ENCODE peak calls at places on chromosomes 2 and 18, in seven cellular contexts. J, I, X, R, H, P and L are unnamed samples.

GRCh38 chr18:55228191-55228590 is 268.9 kb upstream of the CCDC68 start:
- DNase-seq in X (no peak), J (no peak), R (no peak), I (no peak), H (no peak), P (no peak), L (no peak)

GRCh38 chr2:219178377-219179175 is 501 bp downstream of the RETREG2 start:
- DNase-seq in R (no peak), I (no peak), P (no peak), H (peak; percentile 13), J (peak; percentile 9), X (peak; percentile 72), L (peak; percentile 62)

GRCh38 chr2:97660044-97660774 is 3.6 kb downstream of the ACTR1B start:
- DNase-seq in H (no peak), J (no peak), X (no peak), I (no peak), P (no peak), R (no peak), L (no peak)

GRCh38 chr18:74478876-74479275 is 17.3 kb upstream of the CNDP2 start:
- DNase-seq in I (no peak), H (no peak), J (no peak), R (no peak), X (no peak), P (no peak), L (no peak)

GRCh38 chr2:96146151-96146880 is 1.1 kb upstream of the DUSP2 start:
- DNase-seq in I (no peak), R (peak; percentile 96), X (peak; percentile 58), J (no peak), H (peak; percentile 80), P (no peak), L (peak; percentile 74)

GRCh38 chr18:25639601-25640000 is 287.6 kb upstream of the ZNF521 start:
- DNase-seq in P (no peak), X (no peak), H (no peak), J (no peak), I (no peak), R (no peak), L (no peak)

GRCh38 chr2:233048569-233049193 is 11.5 kb upstream of the INPP5D start:
- DNase-seq in R (no peak), I (no peak), H (no peak), X (no peak), J (no peak), P (no peak), L (no peak)

GRCh38 chr2:214781226-214781625 is 28.3 kb downstream of the BARD1 start:
- DNase-seq in P (no peak), R (no peak), J (no peak), I (no peak), H (no peak), X (no peak), L (no peak)

GRCh38 chr2:10765914-10766313 is 44.5 kb downstream of the ATP6V1C2 start:
- DNase-seq in P (no peak), R (no peak), X (no peak), H (no peak), I (no peak), J (no peak), L (no peak)

GRCh38 chr2:119475225-119475856 is 43.7 kb downstream of the TMEM37 start:
- DNase-seq in J (no peak), P (peak; percentile 63), H (no peak), X (no peak), R (no peak), I (no peak), L (no peak)

GRCh38 chr2:118856330-118856977 is 9.0 kb upstream of the EN1 start:
- DNase-seq in P (no peak), I (no peak), X (no peak), J (no peak), H (no peak), R (no peak), L (no peak)

GRCh38 chr2:106575955-106576354 is 88.8 kb downstream of the CD8B2 start:
- DNase-seq in I (no peak), P (peak; percentile 90), X (no peak), J (no peak), R (no peak), H (no peak), L (peak; percentile 45)

GRCh38 chr2:232781765-232782164 is 5.4 kb upstream of the KCNJ13 start:
- DNase-seq in I (no peak), X (no peak), H (no peak), P (no peak), R (no peak), J (peak; percentile 29), L (no peak)

GRCh38 chr2:131030478-131030971 is 62.7 kb downstream of the FAM168B start:
- DNase-seq in H (no peak), X (no peak), I (peak; percentile 72), P (no peak), J (no peak), R (no peak), L (peak; percentile 10)

GRCh38 chr2:147463881-147464520 is 380.8 kb upstream of the ACVR2A start:
- DNase-seq in H (no peak), J (no peak), X (no peak), I (no peak), R (no peak), P (no peak), L (no peak)

GRCh38 chr2:15050483-15050882 is 418.0 kb downstream of the LRATD1 start:
- DNase-seq in P (peak; percentile 99), X (no peak), R (no peak), H (no peak), I (no peak), J (peak; percentile 30), L (no peak)

GRCh38 chr18:34633368-34633767 is 76.7 kb upstream of the DTNA start:
- DNase-seq in P (no peak), X (no peak), H (no peak), J (no peak), R (no peak), I (no peak), L (no peak)

GRCh38 chr2:26298638-26299393 is 47.1 kb upstream of the SELENOI start:
- DNase-seq in P (no peak), J (peak; percentile 32), H (no peak), R (peak; percentile 76), I (no peak), X (peak; percentile 35), L (no peak)

GRCh38 chr2:70697603-70698383 is 70.2 kb downstream of the ADD2 start:
- DNase-seq in J (no peak), H (no peak), X (no peak), P (no peak), R (peak; percentile 15), I (no peak), L (no peak)

GRCh38 chr2:1976725-1977416 is 232.6 kb upstream of the PXDN start:
- DNase-seq in J (no peak), P (no peak), X (no peak), I (no peak), H (no peak), R (no peak), L (no peak)

GRCh38 chr2:179036353-179036905 is 13.5 kb downstream of the CCDC141 start:
- DNase-seq in J (no peak), R (no peak), X (no peak), H (no peak), P (no peak), I (no peak), L (no peak)

GRCh38 chr18:24354278-24354677 is 43.3 kb downstream of the OSBPL1A start:
- DNase-seq in J (no peak), P (no peak), I (no peak), X (no peak), R (no peak), H (no peak), L (no peak)

GRCh38 chr2:170905864-170906263 is 23.2 kb upstream of the GORASP2 start:
- DNase-seq in J (no peak), H (no peak), I (no peak), R (no peak), X (no peak), P (no peak), L (no peak)

GRCh38 chr2:10305715-10306114 is 3.0 kb downstream of the HPCAL1 start:
- DNase-seq in P (no peak), J (no peak), H (no peak), X (peak; percentile 30), I (no peak), R (no peak), L (no peak)

GRCh38 chr2:71787108-71787415 is 333.7 kb downstream of the DYSF start:
- DNase-seq in J (no peak), H (no peak), R (no peak), P (no peak), X (no peak), I (no peak), L (peak; percentile 3)